ENCODE peak calls at places on chromosomes 6 and 20, in five cellular contexts. One of them, this sample, is unnamed.

GRCh38 chr6:32668226-32668747 is 1.8 kb upstream of the HLA-DQB1 start:
- DNase-seq in suprapubic skin: no peak
- DNase-seq in GM23338: peak; percentile 74
- DNase-seq in HCT116: peak; percentile 41
- DNase-seq in K562: no peak
- DNase-seq in this sample: no peak

GRCh38 chr6:34514112-34514511 is 42.0 kb downstream of the SPDEF start:
- DNase-seq in suprapubic skin: no peak
- DNase-seq in GM23338: no peak
- DNase-seq in HCT116: no peak
- DNase-seq in K562: no peak
- DNase-seq in this sample: no peak

GRCh38 chr20:62795023-62795761 is 1.1 kb upstream of the MRGBP start:
- DNase-seq in suprapubic skin: no peak
- DNase-seq in GM23338: peak; percentile 56
- DNase-seq in HCT116: no peak
- DNase-seq in K562: peak; percentile 76
- DNase-seq in this sample: no peak

GRCh38 chr6:83708970-83709747 is at the start of gene SNAP91:
- DNase-seq in suprapubic skin: no peak
- DNase-seq in GM23338: peak; percentile 90
- DNase-seq in HCT116: no peak
- DNase-seq in K562: no peak
- DNase-seq in this sample: no peak

GRCh38 chr20:1881240-1881835 is 13.9 kb upstream of the SIRPA start:
- DNase-seq in suprapubic skin: no peak
- DNase-seq in GM23338: no peak
- DNase-seq in HCT116: no peak
- DNase-seq in K562: no peak
- DNase-seq in this sample: no peak

GRCh38 chr6:8627085-8627861 is 191.9 kb upstream of the SLC35B3 start:
- DNase-seq in suprapubic skin: no peak
- DNase-seq in GM23338: no peak
- DNase-seq in HCT116: peak; percentile 44
- DNase-seq in K562: no peak
- DNase-seq in this sample: no peak

GRCh38 chr6:157424491-157425020 is 43.6 kb downstream of the ZDHHC14 start:
- DNase-seq in suprapubic skin: no peak
- DNase-seq in GM23338: no peak
- DNase-seq in HCT116: no peak
- DNase-seq in K562: no peak
- DNase-seq in this sample: no peak

GRCh38 chr20:53751394-53752368 is 158.0 kb upstream of the ZNF217 start:
- DNase-seq in suprapubic skin: peak; percentile 38
- DNase-seq in GM23338: no peak
- DNase-seq in HCT116: no peak
- DNase-seq in K562: no peak
- DNase-seq in this sample: no peak

GRCh38 chr6:33123732-33124524 is 48.1 kb downstream of the HLA-DPB1 start:
- DNase-seq in suprapubic skin: no peak
- DNase-seq in GM23338: peak; percentile 89
- DNase-seq in HCT116: peak; percentile 77
- DNase-seq in K562: peak; percentile 77
- DNase-seq in this sample: no peak

GRCh38 chr6:151067684-151068596 is 171.8 kb upstream of the AKAP12 start:
- DNase-seq in suprapubic skin: no peak
- DNase-seq in GM23338: no peak
- DNase-seq in HCT116: peak; percentile 98
- DNase-seq in K562: no peak
- DNase-seq in this sample: peak; percentile 91

GRCh38 chr20:34871320-34871926 is 1.2 kb downstream of the GGT7 start:
- DNase-seq in suprapubic skin: no peak
- DNase-seq in GM23338: peak; percentile 6
- DNase-seq in HCT116: no peak
- DNase-seq in K562: peak; percentile 3
- DNase-seq in this sample: no peak

GRCh38 chr6:31836036-31836675 is 8.6 kb downstream of the HSPA1B start:
- DNase-seq in suprapubic skin: no peak
- DNase-seq in GM23338: no peak
- DNase-seq in HCT116: no peak
- DNase-seq in K562: no peak
- DNase-seq in this sample: no peak

GRCh38 chr6:3623451-3624267 is 127.9 kb downstream of the PXDC1 start:
- DNase-seq in suprapubic skin: no peak
- DNase-seq in GM23338: peak; percentile 29
- DNase-seq in HCT116: no peak
- DNase-seq in K562: no peak
- DNase-seq in this sample: peak; percentile 88

GRCh38 chr6:156310701-156311100 is 466.5 kb upstream of the ARID1B start:
- DNase-seq in suprapubic skin: no peak
- DNase-seq in GM23338: no peak
- DNase-seq in HCT116: no peak
- DNase-seq in K562: no peak
- DNase-seq in this sample: no peak

GRCh38 chr6:111805511-111806181 is 67.6 kb downstream of the FYN start:
- DNase-seq in suprapubic skin: no peak
- DNase-seq in GM23338: no peak
- DNase-seq in HCT116: no peak
- DNase-seq in K562: no peak
- DNase-seq in this sample: no peak

GRCh38 chr6:133683603-133684002 is 205.3 kb upstream of the TCF21 start:
- DNase-seq in suprapubic skin: no peak
- DNase-seq in GM23338: no peak
- DNase-seq in HCT116: no peak
- DNase-seq in K562: no peak
- DNase-seq in this sample: no peak

GRCh38 chr20:16701296-16701695 is 28.5 kb upstream of the SNRPB2 start:
- DNase-seq in suprapubic skin: no peak
- DNase-seq in GM23338: peak; percentile 51
- DNase-seq in HCT116: peak; percentile 2
- DNase-seq in K562: no peak
- DNase-seq in this sample: no peak

GRCh38 chr20:4864292-4864691 is 137.0 kb downstream of the SLC23A2 start:
- DNase-seq in suprapubic skin: no peak
- DNase-seq in GM23338: no peak
- DNase-seq in HCT116: no peak
- DNase-seq in K562: no peak
- DNase-seq in this sample: no peak

GRCh38 chr6:107105511-107106116 is 9.7 kb downstream of the BEND3 start:
- DNase-seq in suprapubic skin: peak; percentile 70
- DNase-seq in GM23338: peak; percentile 66
- DNase-seq in HCT116: no peak
- DNase-seq in K562: no peak
- DNase-seq in this sample: no peak

GRCh38 chr6:47420394-47421371 is 56.9 kb upstream of the CD2AP start:
- DNase-seq in suprapubic skin: no peak
- DNase-seq in GM23338: no peak
- DNase-seq in HCT116: no peak
- DNase-seq in K562: peak; percentile 90
- DNase-seq in this sample: no peak

GRCh38 chr6:147033267-147033666 is 170.9 kb upstream of the STXBP5 start:
- DNase-seq in suprapubic skin: no peak
- DNase-seq in GM23338: peak; percentile 82
- DNase-seq in HCT116: no peak
- DNase-seq in K562: no peak
- DNase-seq in this sample: no peak

GRCh38 chr6:127606131-127606562 is 29.2 kb downstream of the C6orf58 start:
- DNase-seq in suprapubic skin: no peak
- DNase-seq in GM23338: peak; percentile 80
- DNase-seq in HCT116: peak; percentile 41
- DNase-seq in K562: no peak
- DNase-seq in this sample: no peak

GRCh38 chr6:13712485-13712990 is 903 bp upstream of the RANBP9 start:
- DNase-seq in suprapubic skin: no peak
- DNase-seq in GM23338: no peak
- DNase-seq in HCT116: no peak
- DNase-seq in K562: no peak
- DNase-seq in this sample: no peak

GRCh38 chr6:16206595-16207037 is 31.8 kb upstream of the GMPR start:
- DNase-seq in suprapubic skin: no peak
- DNase-seq in GM23338: peak; percentile 83
- DNase-seq in HCT116: peak; percentile 37
- DNase-seq in K562: peak; percentile 84
- DNase-seq in this sample: no peak

GRCh38 chr20:58718121-58718563 is 25.5 kb downstream of the NPEPL1 start:
- DNase-seq in suprapubic skin: no peak
- DNase-seq in GM23338: no peak
- DNase-seq in HCT116: no peak
- DNase-seq in K562: no peak
- DNase-seq in this sample: peak; percentile 88

GRCh38 chr6:14871196-14871595 is 374.7 kb upstream of the JARID2 start:
- DNase-seq in suprapubic skin: no peak
- DNase-seq in GM23338: no peak
- DNase-seq in HCT116: no peak
- DNase-seq in K562: no peak
- DNase-seq in this sample: no peak

GRCh38 chr6:90444125-90444745 is 142.6 kb downstream of the MAP3K7 start:
- DNase-seq in suprapubic skin: no peak
- DNase-seq in GM23338: no peak
- DNase-seq in HCT116: no peak
- DNase-seq in K562: no peak
- DNase-seq in this sample: no peak

GRCh38 chr6:169841907-169842606 is 90.6 kb downstream of the ERMARD start:
- DNase-seq in suprapubic skin: no peak
- DNase-seq in GM23338: no peak
- DNase-seq in HCT116: no peak
- DNase-seq in K562: no peak
- DNase-seq in this sample: no peak

GRCh38 chr6:90214966-90215365 is 81.7 kb downstream of the BACH2 start:
- DNase-seq in suprapubic skin: no peak
- DNase-seq in GM23338: no peak
- DNase-seq in HCT116: no peak
- DNase-seq in K562: no peak
- DNase-seq in this sample: no peak

GRCh38 chr20:54112221-54112884 is 42.0 kb upstream of the BCAS1 start:
- DNase-seq in suprapubic skin: no peak
- DNase-seq in GM23338: no peak
- DNase-seq in HCT116: no peak
- DNase-seq in K562: no peak
- DNase-seq in this sample: no peak

GRCh38 chr6:105798057-105798456 is 288.1 kb upstream of the PRDM1 start:
- DNase-seq in suprapubic skin: no peak
- DNase-seq in GM23338: no peak
- DNase-seq in HCT116: no peak
- DNase-seq in K562: no peak
- DNase-seq in this sample: no peak

GRCh38 chr6:23635150-23635549 is 490.9 kb upstream of the NRSN1 start:
- DNase-seq in suprapubic skin: no peak
- DNase-seq in GM23338: no peak
- DNase-seq in HCT116: no peak
- DNase-seq in K562: no peak
- DNase-seq in this sample: no peak

GRCh38 chr6:72552938-72553337 is 68.9 kb upstream of the KCNQ5 start:
- DNase-seq in suprapubic skin: no peak
- DNase-seq in GM23338: no peak
- DNase-seq in HCT116: no peak
- DNase-seq in K562: peak; percentile 30
- DNase-seq in this sample: no peak

GRCh38 chr6:17986656-17987575 is 519 bp downstream of the KIF13A start:
- DNase-seq in suprapubic skin: peak; percentile 88
- DNase-seq in GM23338: peak; percentile 84
- DNase-seq in HCT116: no peak
- DNase-seq in K562: peak; percentile 68
- DNase-seq in this sample: no peak
- TF ChIP-seq POLR2AphosphoS5 in suprapubic skin: no peak
- TF ChIP-seq POLR2AphosphoS5 in GM23338: no peak
- TF ChIP-seq POLR2AphosphoS5 in HCT116: no peak
- TF ChIP-seq POLR2AphosphoS5 in K562: no peak
- TF ChIP-seq POLR2AphosphoS5 in this sample: peak; percentile 63

DNA sequence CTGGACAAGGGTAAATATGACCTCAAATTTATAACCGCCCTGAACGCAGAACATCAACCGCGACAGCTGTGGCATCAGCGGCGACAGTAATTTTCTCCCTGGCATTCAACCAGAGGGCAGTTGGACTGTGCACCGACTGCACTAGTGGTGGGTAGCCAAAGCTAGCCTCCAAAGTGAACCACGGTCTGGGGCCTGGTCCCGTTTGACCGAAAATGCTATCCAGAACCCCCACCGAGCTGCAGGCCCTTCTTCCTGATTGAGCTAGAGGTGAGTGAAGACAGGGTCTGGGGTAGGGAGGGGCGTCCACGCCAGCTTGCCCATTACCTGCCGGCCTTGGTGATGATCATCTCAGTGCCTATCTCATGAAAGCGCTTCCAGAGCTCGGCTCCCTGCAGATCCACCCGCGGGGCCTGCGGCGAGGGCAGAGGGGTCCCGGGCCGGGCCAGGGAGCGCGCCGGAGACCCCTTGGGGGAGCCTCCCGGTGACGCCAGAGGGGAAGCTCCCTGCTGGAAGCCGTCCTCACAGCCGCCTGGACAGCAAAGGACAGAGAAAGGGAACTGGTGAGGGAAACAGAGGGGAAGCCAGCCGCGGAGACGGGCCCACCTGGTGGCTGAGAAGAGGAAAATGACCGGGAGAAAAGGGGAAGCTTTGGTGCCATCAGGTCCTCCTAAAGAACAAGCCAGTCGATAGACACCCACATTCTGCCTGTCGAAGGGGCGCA is 2.0 kb downstream of the TBX18 start:
- DNase-seq in suprapubic skin: peak; percentile 81
- DNase-seq in GM23338: peak; percentile 67
- DNase-seq in HCT116: no peak
- DNase-seq in K562: peak; percentile 64
- DNase-seq in this sample: no peak
- H3K4me3 ChIP-seq in suprapubic skin: peak overlapping the region; percentile 61
- H3K4me3 ChIP-seq in GM23338: peak overlapping the region; percentile 82
- H3K4me3 ChIP-seq in HCT116: peak overlapping the region; percentile 53
- H3K4me3 ChIP-seq in K562: peak overlapping the region; percentile 78
- H3K4me3 ChIP-seq in this sample: peak overlapping the region; percentile 69

GRCh38 chr6:71393471-71393870 is 104.9 kb downstream of the OGFRL1 start:
- DNase-seq in suprapubic skin: no peak
- DNase-seq in GM23338: no peak
- DNase-seq in HCT116: no peak
- DNase-seq in K562: no peak
- DNase-seq in this sample: no peak
- H3K27ac ChIP-seq in suprapubic skin: peak overlapping the region; percentile 51
- H3K27ac ChIP-seq in GM23338: no peak overlapping the region
- H3K27ac ChIP-seq in HCT116: no peak overlapping the region
- H3K27ac ChIP-seq in K562: no peak overlapping the region
- H3K27ac ChIP-seq in this sample: peak overlapping the region; percentile 55

GRCh38 chr6:7198833-7199800 is 91.4 kb downstream of the RREB1 start:
- DNase-seq in suprapubic skin: no peak
- DNase-seq in GM23338: no peak
- DNase-seq in HCT116: no peak
- DNase-seq in K562: peak; percentile 85
- DNase-seq in this sample: no peak

GRCh38 chr6:7201444-7201731 is 93.6 kb downstream of the RREB1 start:
- DNase-seq in suprapubic skin: no peak
- DNase-seq in GM23338: no peak
- DNase-seq in HCT116: no peak
- DNase-seq in K562: peak; percentile 69
- DNase-seq in this sample: no peak

GRCh38 chr6:7201732-7202541 is 94.2 kb downstream of the RREB1 start:
- DNase-seq in suprapubic skin: no peak
- DNase-seq in GM23338: no peak
- DNase-seq in HCT116: no peak
- DNase-seq in K562: peak; percentile 93
- DNase-seq in this sample: no peak

GRCh38 chr6:7197752-7198151 is 90.0 kb downstream of the RREB1 start:
- DNase-seq in suprapubic skin: no peak
- DNase-seq in GM23338: no peak
- DNase-seq in HCT116: no peak
- DNase-seq in K562: no peak
- DNase-seq in this sample: no peak

GRCh38 chr6:7200598-7201443 is 93.1 kb downstream of the RREB1 start:
- DNase-seq in suprapubic skin: no peak
- DNase-seq in GM23338: no peak
- DNase-seq in HCT116: no peak
- DNase-seq in K562: peak; percentile 56
- DNase-seq in this sample: no peak
- TF ChIP-seq POLR2AphosphoS5 in suprapubic skin: no peak
- TF ChIP-seq POLR2AphosphoS5 in GM23338: no peak
- TF ChIP-seq POLR2AphosphoS5 in HCT116: no peak
- TF ChIP-seq POLR2AphosphoS5 in K562: peak; percentile 46
- TF ChIP-seq POLR2AphosphoS5 in this sample: no peak